ENCODE peak calls at places on chromosomes 12 and 14, in ten cellular contexts. T is activated T-cell treated with anti-CD3 and anti-CD28 coated beads for 24 hours; N is glutamatergic neuron; Y is NCI-H774; D is activated effector memory CD4-positive, alpha-beta T cell treated with Interleukin-2 at 50 U/mL for 16 hours; J is small intestine; H is endothelial cell of umbilical vein; U is central memory CD4-positive, alpha-beta T cell; W is CD4-positive, CD25-positive, alpha-beta regulatory T cell; O is EL. I is an unnamed sample.

GRCh38 chr14:99224948-99225347 is 47.0 kb downstream of the BCL11B start:
- DNase-seq in T (no peak), N (no peak), Y (no peak), D (no peak), J (no peak), H (no peak), U (no peak), W (no peak), O (no peak), I (no peak)

GRCh38 chr12:90280564-90281058 is 572.0 kb upstream of the ATP2B1 start:
- DNase-seq in T (peak), N (no peak), Y (no peak), D (no peak), J (no peak), H (peak), U (no peak), W (no peak), O (peak), I (no peak)

GRCh38 chr14:69354383-69355154 is 43.5 kb downstream of the ERH start:
- DNase-seq in T (peak), N (no peak), Y (no peak), D (peak), J (peak), H (no peak), U (peak), W (peak), O (no peak), I (no peak)

GRCh38 chr12:96185914-96186313 is 8.3 kb upstream of the ELK3 start:
- DNase-seq in T (no peak), N (no peak), Y (no peak), D (no peak), J (no peak), H (no peak), U (no peak), W (no peak), O (no peak), I (no peak)

GRCh38 chr12:68185598-68185997 is 26.1 kb upstream of the IFNG start:
- DNase-seq in T (no peak), N (no peak), Y (no peak), D (no peak), J (no peak), H (no peak), U (no peak), W (no peak), O (no peak), I (no peak)

GRCh38 chr12:64450711-64451486 is 1.0 kb upstream of the TBK1 start:
- DNase-seq in T (no peak), N (no peak), Y (peak), D (no peak), J (no peak), H (peak), U (no peak), W (no peak), O (peak), I (peak)

GRCh38 chr14:71240866-71241520 is 333.7 kb downstream of the PCNX1 start:
- DNase-seq in T (no peak), N (no peak), Y (no peak), D (no peak), J (no peak), H (no peak), U (no peak), W (no peak), O (no peak), I (no peak)

GRCh38 chr12:89783321-89784060 is 74.9 kb upstream of the ATP2B1 start:
- DNase-seq in T (no peak), N (no peak), Y (no peak), D (no peak), J (no peak), H (peak), U (no peak), W (no peak), O (peak), I (peak)

GRCh38 chr14:64702493-64703392 is 1.5 kb upstream of the PLEKHG3 start:
- DNase-seq in T (no peak), N (no peak), Y (no peak), D (no peak), J (peak), H (no peak), U (peak), W (no peak), O (no peak), I (no peak)

GRCh38 chr12:4809013-4809448 is 88.8 kb downstream of the GALNT8 start:
- DNase-seq in T (no peak), N (peak), Y (no peak), D (no peak), J (no peak), H (no peak), U (no peak), W (no peak), O (no peak), I (peak)

GRCh38 chr12:111276189-111276588 is 92.7 kb downstream of the PHETA1 start:
- DNase-seq in T (no peak), N (no peak), Y (no peak), D (no peak), J (no peak), H (no peak), U (no peak), W (no peak), O (peak), I (no peak)

GRCh38 chr12:59372971-59373370 is 222.9 kb upstream of the SLC16A7 start:
- DNase-seq in T (no peak), N (peak), Y (no peak), D (no peak), J (no peak), H (peak), U (no peak), W (no peak), O (peak), I (peak)

GRCh38 chr12:47268501-47269459 is 189.0 kb upstream of the AMIGO2 start:
- DNase-seq in T (no peak), N (no peak), Y (no peak), D (no peak), J (no peak), H (no peak), U (no peak), W (peak), O (no peak), I (no peak)

GRCh38 chr12:52956987-52957386 is 8.1 kb downstream of the KRT18 start:
- DNase-seq in T (no peak), N (no peak), Y (no peak), D (no peak), J (peak), H (no peak), U (no peak), W (no peak), O (no peak), I (no peak)

GRCh38 chr14:35335388-35336092 is 43.4 kb downstream of the PSMA6 start:
- DNase-seq in T (no peak), N (no peak), Y (no peak), D (no peak), J (peak), H (peak), U (no peak), W (no peak), O (no peak), I (no peak)

GRCh38 chr12:23376238-23376637 is 573.2 kb downstream of the SOX5 start:
- DNase-seq in T (no peak), N (no peak), Y (no peak), D (no peak), J (no peak), H (peak), U (no peak), W (no peak), O (no peak), I (no peak)

I was measured in A673.